ENCODE peak calls at places on chromosomes 13 and 19, in five cellular contexts. D is ELF-1; N is RWPE1; J is DMS153; G is activated CD8-positive, alpha-beta memory T cell treated with anti-CD3 and anti-CD28 coated beads, Interleukin-2, amount 50 U/mL, for 4 hours. K is an unnamed sample.

GRCh38 chr19:3372413-3372812 is 6.0 kb downstream of the NFIC start:
- DNase-seq in N (no peak), D (no peak), G (no peak), J (no peak), K (no peak)

GRCh38 chr13:114032121-114032799 is 58.4 kb upstream of the C13orf46 start:
- DNase-seq in G (no peak), J (no peak), N (peak), D (peak), K (no peak)

GRCh38 chr13:27595055-27595811 is 25.1 kb downstream of the LNX2 start:
- DNase-seq in D (no peak), N (no peak), J (no peak), G (no peak), K (no peak)

GRCh38 chr19:1843646-1844394 is 4.5 kb downstream of the REXO1 start:
- DNase-seq in N (no peak), J (no peak), D (peak), G (no peak), K (no peak)

GRCh38 chr19:5434970-5435641 is 20.1 kb upstream of the ZNRF4 start:
- DNase-seq in N (peak), G (peak), D (no peak), J (no peak), K (no peak)

GRCh38 chr19:37654525-37654832 is 786 bp downstream of the ZFP30 start:
- DNase-seq in D (no peak), N (peak), J (no peak), G (no peak), K (peak)

GRCh38 chr13:112664501-112665203 is 25.2 kb upstream of the ATP11A start:
- DNase-seq in N (no peak), J (no peak), G (no peak), D (no peak), K (no peak)

GRCh38 chr19:4258181-4258580 is 11.3 kb downstream of the YJU2 start:
- DNase-seq in N (no peak), G (no peak), J (no peak), D (no peak), K (no peak)

GRCh38 chr13:50170447-50171037 is 155.3 kb downstream of the KCNRG start:
- DNase-seq in J (no peak), D (no peak), G (no peak), N (peak), K (no peak)

GRCh38 chr13:27926644-27927434 is 7.0 kb downstream of the PDX1 start:
- DNase-seq in G (no peak), N (no peak), D (no peak), J (no peak), K (no peak)

GRCh38 chr13:39159971-39160370 is 121.7 kb downstream of the NHLRC3 start:
- DNase-seq in J (peak), N (no peak), D (no peak), G (no peak), K (no peak)

GRCh38 chr13:25032160-25032559 is 63.8 kb upstream of the PABPC3 start:
- DNase-seq in D (peak), G (no peak), J (no peak), N (no peak), K (no peak)